ENCODE peak calls at places on chromosome 15, in six cellular contexts. T is kidney, N is amniotic stem cell, I is astrocyte of the spinal cord, D is kidney glomerular epithelial cell, P is IMR-90. F is an unnamed sample.

GRCh38 chr15:85044251-85044853 is 62.7 kb downstream of the PDE8A start:
- DNase-seq in T (no peak), N (no peak), I (peak), D (peak), P (peak), F (peak)

GRCh38 chr15:82635798-82636197 is 11.4 kb downstream of the CPEB1 start:
- DNase-seq in T (no peak), N (no peak), I (no peak), D (no peak), P (no peak), F (no peak)

GRCh38 chr15:93497256-93497655 is 408.2 kb upstream of the RGMA start:
- DNase-seq in T (no peak), N (no peak), I (no peak), D (no peak), P (no peak), F (no peak)

GRCh38 chr15:83653639-83654378 is at the start of gene ADAMTSL3:
- DNase-seq in T (peak), N (no peak), I (peak), D (peak), P (no peak), F (no peak)

GRCh38 chr15:100781061-100781960 is 98.3 kb upstream of the ALDH1A3 start:
- DNase-seq in T (no peak), N (no peak), I (no peak), D (no peak), P (no peak), F (no peak)

GRCh38 chr15:76221085-76221767 is 90.0 kb downstream of the ETFA start:
- DNase-seq in T (no peak), N (no peak), I (no peak), D (no peak), P (no peak), F (no peak)

GRCh38 chr15:57462391-57462790 is 86.1 kb downstream of the CGNL1 start:
- DNase-seq in T (no peak), N (no peak), I (no peak), D (no peak), P (peak), F (no peak)

GRCh38 chr15:60799885-60800728 is 321.2 kb upstream of the ICE2 start:
- DNase-seq in T (no peak), N (no peak), I (peak), D (no peak), P (peak), F (no peak)

GRCh38 chr15:51024735-51025453 is 69.8 kb downstream of the TNFAIP8L3 start:
- DNase-seq in T (no peak), N (no peak), I (no peak), D (no peak), P (peak), F (no peak)

GRCh38 chr15:38724827-38725226 is 160.2 kb upstream of the RASGRP1 start:
- DNase-seq in T (no peak), N (no peak), I (no peak), D (no peak), P (no peak), F (no peak)

GRCh38 chr15:58469432-58470353 is 37.9 kb downstream of the LIPC start:
- DNase-seq in T (no peak), N (peak), I (peak), D (peak), P (peak), F (peak)

GRCh38 chr15:30023798-30024295 is 58.9 kb upstream of the GOLGA8J start:
- DNase-seq in T (no peak), N (no peak), I (peak), D (peak), P (peak), F (no peak)

GRCh38 chr15:72197460-72198409 is at the start of gene GRAMD2A:
- DNase-seq in T (peak), N (no peak), I (peak), D (peak), P (no peak), F (no peak)

GRCh38 chr15:29687939-29688884 is 134.1 kb downstream of the TJP1 start:
- DNase-seq in T (peak), N (no peak), I (no peak), D (peak), P (no peak), F (no peak)

GRCh38 chr15:68413363-68414255 is 18.4 kb downstream of the ITGA11 start:
- DNase-seq in T (peak), N (no peak), I (no peak), D (no peak), P (no peak), F (no peak)

F was measured in HFF-Myc.